ENCODE peak calls at places on chromosomes 4 and X, in eight cellular contexts. U is lower lobe of right lung, E is nephron progenitor cell, L is ovary, C is endodermal cell, O is kidney epithelial cell, F is hepatocyte, V is lower leg skin. Z is an unnamed sample.

GRCh38 chrX:115112411-115112810 is 76.8 kb upstream of the RBMXL3 start:
- DNase-seq in U (no peak), C (no peak), F (no peak), E (no peak), O (no peak), L (no peak), V (no peak), Z (no peak)

GRCh38 chr4:8506373-8507250 is 66.0 kb downstream of the TRMT44 start:
- DNase-seq in E (no peak), U (no peak), C (peak), O (no peak), F (peak), V (peak), L (peak), Z (peak)

GRCh38 chrX:20128678-20129077 is 12.0 kb upstream of the MAP7D2 start:
- DNase-seq in F (no peak), U (no peak), E (no peak), C (no peak), O (no peak), L (no peak), V (no peak), Z (no peak)

GRCh38 chrX:72121381-72121780 is 10.3 kb downstream of the RTL5 start:
- DNase-seq in C (peak), U (peak), L (no peak), O (peak), F (no peak), V (peak), E (no peak), Z (peak)

GRCh38 chr4:151437505-151437904 is 28.5 kb downstream of the FHIP1A start:
- DNase-seq in U (no peak), V (no peak), C (no peak), E (no peak), O (no peak), F (no peak), L (no peak), Z (no peak)

GRCh38 chr4:164301430-164301829 is 452.5 kb upstream of the SMIM31 start:
- DNase-seq in F (no peak), C (no peak), U (no peak), V (no peak), O (no peak), E (no peak), L (no peak), Z (no peak)

GRCh38 chr4:54318904-54319303 is 89.8 kb downstream of the PDGFRA start:
- DNase-seq in O (no peak), U (no peak), F (peak), E (peak), V (no peak), L (no peak), C (peak), Z (peak)

GRCh38 chr4:184583738-184584502 is 65.3 kb downstream of the CASP3 start:
- DNase-seq in E (no peak), V (no peak), L (no peak), U (no peak), O (no peak), C (no peak), F (no peak), Z (peak)

GRCh38 chr4:87092389-87093141 is 127.9 kb downstream of the KLHL8 start:
- DNase-seq in E (no peak), C (no peak), O (peak), V (peak), L (no peak), F (peak), U (peak), Z (peak)

GRCh38 chrX:31130457-31131215 is 58.8 kb upstream of the FTHL17 start:
- DNase-seq in O (no peak), C (no peak), F (no peak), L (no peak), U (no peak), E (no peak), V (peak), Z (peak)

GRCh38 chr4:95142877-95143412 is 385.2 kb downstream of the BMPR1B start:
- DNase-seq in U (no peak), L (no peak), F (no peak), C (no peak), E (peak), V (no peak), O (no peak), Z (no peak)

GRCh38 chr4:53747401-53747800 is 156.1 kb upstream of the LNX1 start:
- DNase-seq in C (no peak), V (no peak), O (no peak), U (no peak), E (no peak), F (no peak), L (no peak), Z (no peak)

GRCh38 chr4:122798917-122799316 is 27.7 kb upstream of the FGF2 start:
- DNase-seq in F (no peak), E (no peak), C (no peak), U (no peak), O (no peak), V (no peak), L (no peak), Z (no peak)

GRCh38 chr4:122798101-122798500 is 28.5 kb upstream of the FGF2 start:
- DNase-seq in C (peak), V (peak), O (peak), F (peak), L (peak), U (no peak), E (no peak), Z (peak)

GRCh38 chr4:122806981-122807679 is 19.5 kb upstream of the FGF2 start:
- DNase-seq in O (no peak), F (no peak), E (no peak), U (no peak), L (no peak), V (no peak), C (no peak), Z (peak)

DNA sequence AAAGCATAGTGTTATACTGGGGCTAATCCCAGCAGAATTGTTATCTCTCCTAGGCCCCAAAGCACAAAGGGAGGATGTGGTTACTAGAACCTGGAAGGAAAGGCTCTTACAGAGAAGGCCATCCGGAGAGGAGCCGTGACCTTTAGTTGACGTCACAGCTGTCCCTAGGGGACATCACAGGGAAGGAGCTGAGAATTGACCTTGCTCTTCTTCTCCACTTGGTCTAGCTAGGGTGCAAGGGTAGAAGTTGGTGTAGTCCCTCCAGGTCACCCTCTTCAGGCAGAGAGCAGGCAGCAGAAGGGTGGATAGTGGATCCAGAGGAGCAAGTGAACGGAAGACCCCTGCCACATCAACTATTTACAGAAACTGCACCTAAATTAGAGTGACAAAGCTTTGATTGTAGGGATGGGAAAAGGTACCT is 22.8 kb upstream of the FGF2 start:
- DNase-seq in U (no peak), C (no peak), E (no peak), V (no peak), F (no peak), L (no peak), O (no peak), Z (no peak)
- TF ChIP-seq CTCF in U (no peak), C (peak), E (no peak), V (no peak), F (no peak), L (no peak), O (no peak), Z (no peak)

GRCh38 chrX:86383681-86384540 is 235.7 kb downstream of the DACH2 start:
- DNase-seq in L (no peak), U (no peak), F (no peak), E (no peak), O (no peak), V (no peak), C (no peak), Z (no peak)

DNA sequence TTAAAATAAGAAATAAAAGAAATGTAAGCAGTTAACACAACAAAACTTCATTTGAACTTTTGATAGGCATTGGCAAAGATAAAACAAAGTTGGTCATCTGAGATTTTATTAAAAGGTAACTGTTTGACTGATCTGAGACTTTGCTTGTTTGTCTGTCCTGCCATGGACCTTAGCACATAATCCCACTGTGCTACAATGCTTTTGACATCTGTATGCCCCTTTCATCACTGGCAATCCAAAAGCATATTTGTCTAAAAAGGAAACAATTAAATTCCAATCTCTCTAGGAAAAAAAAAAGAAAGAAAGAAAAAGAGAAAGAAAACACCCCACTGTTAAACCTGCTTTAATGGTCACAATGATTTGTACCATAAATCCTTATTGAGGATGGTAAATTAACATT is 231.0 kb downstream of the DACH2 start:
- DNase-seq in O (no peak), C (no peak), L (no peak), V (no peak), E (no peak), U (no peak), F (no peak), Z (no peak)
- TF ChIP-seq CTCF in O (no peak), C (no peak), L (no peak), V (no peak), E (no peak), U (no peak), F (no peak), Z (no peak)

GRCh38 chr4:40916880-40917279 is 167.1 kb downstream of the NSUN7 start:
- DNase-seq in F (peak), V (no peak), C (peak), O (no peak), L (no peak), E (peak), U (peak), Z (peak)

GRCh38 chr4:40916218-40916555 is 166.4 kb downstream of the NSUN7 start:
- DNase-seq in F (no peak), O (peak), U (no peak), L (no peak), V (peak), C (no peak), E (no peak), Z (peak)

GRCh38 chr4:40915318-40916217 is 165.8 kb downstream of the NSUN7 start:
- DNase-seq in U (no peak), L (no peak), C (no peak), E (peak), O (peak), F (no peak), V (no peak), Z (peak)

GRCh38 chr4:40923326-40924095 is 173.8 kb downstream of the NSUN7 start:
- DNase-seq in C (no peak), E (no peak), V (no peak), U (no peak), O (no peak), L (no peak), F (no peak), Z (no peak)

GRCh38 chr4:40918330-40918729 is 168.6 kb downstream of the NSUN7 start:
- DNase-seq in O (no peak), F (peak), V (peak), L (no peak), E (no peak), U (no peak), C (no peak), Z (peak)
- TF ChIP-seq CTCF in O (no peak), F (no peak), V (no peak), L (no peak), E (no peak), U (no peak), C (no peak), Z (no peak)

GRCh38 chr4:82248903-82249632 is 124.7 kb downstream of the HNRNPD start:
- DNase-seq in L (no peak), V (no peak), U (no peak), O (no peak), F (no peak), C (no peak), E (no peak), Z (no peak)
- TF ChIP-seq CTCF in L (no peak), V (no peak), U (no peak), O (no peak), F (no peak), C (no peak), E (no peak), Z (no peak)

GRCh38 chr4:133323670-133324069 is 174.6 kb downstream of the PCDH10 start:
- DNase-seq in U (no peak), F (no peak), V (no peak), E (no peak), C (no peak), L (no peak), O (no peak), Z (no peak)

GRCh38 chr4:133324491-133324890 is 175.4 kb downstream of the PCDH10 start:
- DNase-seq in L (no peak), O (no peak), V (no peak), E (no peak), C (no peak), F (no peak), U (no peak), Z (no peak)

GRCh38 chr4:133316874-133317273 is 167.8 kb downstream of the PCDH10 start:
- DNase-seq in L (no peak), U (no peak), E (no peak), V (no peak), F (no peak), O (no peak), C (no peak), Z (no peak)

DNA sequence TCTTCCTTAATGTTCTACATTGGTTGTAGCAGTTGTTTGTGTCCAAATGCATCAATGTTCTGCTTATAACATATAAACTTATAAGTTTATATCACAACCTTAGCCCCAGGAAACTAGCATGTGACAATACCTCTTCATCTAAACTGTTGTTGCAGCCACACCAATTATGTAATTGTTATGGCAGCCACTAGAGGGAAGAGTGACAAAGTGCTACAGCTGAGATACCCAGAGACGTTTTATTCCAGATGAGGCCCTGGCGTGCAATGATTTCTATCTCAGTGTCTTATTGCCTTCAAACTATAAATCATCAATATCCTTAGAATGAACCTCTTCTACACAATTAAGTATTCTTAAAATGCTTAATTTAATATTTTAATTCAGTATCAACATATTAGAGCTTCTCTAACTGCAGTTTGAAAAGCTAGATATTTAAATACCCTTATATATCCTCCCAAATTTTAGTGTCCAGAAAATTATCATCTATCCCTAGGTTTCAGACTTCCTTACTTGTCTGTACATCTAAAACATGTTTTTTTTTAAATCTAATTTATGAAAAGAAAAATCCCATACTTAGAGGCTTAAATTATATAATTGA is 171.6 kb downstream of the PCDH10 start:
- DNase-seq in C (peak), L (no peak), U (no peak), O (no peak), E (peak), V (no peak), F (peak), Z (peak)
- TF ChIP-seq CTCF in C (peak), L (no peak), U (peak), O (peak), E (peak), V (no peak), F (peak), Z (peak)

DNA sequence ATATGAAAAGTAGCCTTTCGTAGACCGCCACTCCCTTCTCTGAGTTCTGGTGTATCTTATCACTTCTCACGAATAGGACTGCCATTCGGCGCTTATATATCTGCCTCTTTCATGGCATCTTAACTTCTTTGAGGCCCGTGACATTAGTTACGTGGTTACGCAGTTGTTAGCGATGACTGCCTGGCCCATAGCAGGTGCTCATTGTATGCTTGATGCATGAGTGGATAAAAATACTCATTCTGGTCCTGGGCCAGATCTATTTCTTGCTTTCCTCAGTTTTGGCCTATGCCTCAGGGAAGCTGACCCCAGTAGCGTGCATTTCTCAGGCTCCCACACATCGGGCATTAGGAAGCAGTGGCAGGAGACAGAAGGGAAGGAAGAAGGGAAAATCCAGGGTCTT is 60.7 kb upstream of the PITX2 start:
- DNase-seq in C (no peak), L (no peak), E (no peak), F (no peak), V (no peak), O (no peak), U (no peak), Z (no peak)
- TF ChIP-seq CTCF in C (no peak), L (no peak), E (no peak), F (no peak), V (no peak), O (no peak), U (no peak), Z (no peak)

DNA sequence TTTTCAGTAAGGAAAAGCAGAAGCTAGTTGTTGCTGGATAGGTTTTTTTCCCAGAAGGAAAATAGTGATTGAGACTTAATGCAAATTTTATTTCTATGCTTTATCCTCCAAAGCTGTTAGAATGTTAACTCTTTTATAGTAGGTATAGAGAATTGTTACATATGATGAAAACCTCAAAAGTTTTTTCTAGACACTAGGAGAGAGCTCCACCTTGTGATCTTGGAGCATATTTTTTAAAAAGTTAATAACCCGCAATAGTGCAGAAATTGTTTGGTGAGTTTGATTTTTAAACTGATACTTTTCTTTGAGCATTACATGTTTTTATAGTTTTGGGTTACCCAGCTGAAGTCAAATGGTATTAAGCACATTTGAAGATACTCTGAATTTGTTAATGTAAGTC is 56.5 kb downstream of the STAG2 start:
- DNase-seq in V (no peak), C (no peak), U (no peak), F (no peak), O (no peak), L (no peak), E (no peak), Z (no peak)
- TF ChIP-seq CTCF in V (no peak), C (no peak), U (no peak), F (peak), O (no peak), L (no peak), E (no peak), Z (no peak)

GRCh38 chr4:175457956-175458355 is 354.1 kb downstream of the GPM6A start:
- DNase-seq in O (no peak), L (no peak), V (no peak), C (no peak), E (no peak), U (no peak), F (no peak), Z (no peak)

GRCh38 chr4:175453456-175453855 is 358.6 kb downstream of the GPM6A start:
- DNase-seq in E (no peak), C (no peak), V (no peak), U (no peak), F (no peak), L (no peak), O (no peak), Z (peak)

GRCh38 chr4:175459571-175459970 is 352.5 kb downstream of the GPM6A start:
- DNase-seq in U (no peak), O (no peak), E (no peak), L (no peak), C (no peak), F (no peak), V (no peak), Z (no peak)

GRCh38 chr4:175451238-175451965 is 360.7 kb downstream of the GPM6A start:
- DNase-seq in F (no peak), O (no peak), C (no peak), E (no peak), U (no peak), V (no peak), L (no peak), Z (no peak)

GRCh38 chr4:175456131-175456530 is 355.9 kb downstream of the GPM6A start:
- DNase-seq in E (no peak), C (no peak), V (no peak), O (peak), U (no peak), L (no peak), F (no peak), Z (no peak)
- TF ChIP-seq CTCF in E (no peak), C (no peak), V (no peak), O (no peak), U (no peak), L (no peak), F (no peak), Z (no peak)